ENCODE peak calls at places on chromosome 19, in nine cellular contexts. O, R, U, C, N, A, H, E and I are unnamed samples.

GRCh38 chr19:11519138-11519537 is 9.8 kb downstream of the ECSIT start:
- DNase-seq in O (no peak), R (no peak), U (no peak), C (no peak), N (no peak), A (no peak), H (no peak), E (no peak), I (no peak)

GRCh38 chr19:35216026-35216832 is 12.3 kb downstream of the FAM187B start:
- DNase-seq in O (no peak), R (no peak), U (no peak), C (no peak), N (no peak), A (no peak), H (no peak), E (no peak), I (no peak)

GRCh38 chr19:30564551-30565011 is 192.4 kb downstream of the ZNF536 start:
- DNase-seq in O (no peak), R (no peak), U (no peak), C (no peak), N (no peak), A (no peak), H (no peak), E (no peak), I (no peak)

GRCh38 chr19:37077929-37078716 is at the start of gene ZNF420:
- DNase-seq in O (peak; percentile 98), R (peak; percentile 75), U (peak; percentile 94), C (peak; percentile 96), N (peak; percentile 90), A (peak; percentile 95), H (peak; percentile 89), E (peak; percentile 90), I (peak; percentile 97)

GRCh38 chr19:36032251-36033104 is at the start of gene CLIP3:
- DNase-seq in O (peak; percentile 84), R (peak; percentile 26), U (peak; percentile 100), C (no peak), N (no peak), A (peak; percentile 58), H (peak; percentile 73), E (peak; percentile 90), I (peak; percentile 92)

GRCh38 chr19:1880611-1881392 is 4.5 kb downstream of the ABHD17A start:
- DNase-seq in O (no peak), R (no peak), U (no peak), C (no peak), N (no peak), A (no peak), H (no peak), E (no peak), I (peak; percentile 66)

GRCh38 chr19:17922138-17922537 is 10.7 kb upstream of the CCDC124 start:
- DNase-seq in O (no peak), R (no peak), U (no peak), C (no peak), N (no peak), A (no peak), H (no peak), E (no peak), I (no peak)

GRCh38 chr19:42435316-42435715 is 7.4 kb downstream of the CXCL17 start:
- DNase-seq in O (no peak), R (no peak), U (no peak), C (no peak), N (no peak), A (no peak), H (no peak), E (no peak), I (no peak)

GRCh38 chr19:887072-887471 is 5.9 kb downstream of the MED16 start:
- DNase-seq in O (peak; percentile 58), R (no peak), U (peak; percentile 92), C (no peak), N (no peak), A (no peak), H (no peak), E (no peak), I (no peak)

GRCh38 chr19:11190501-11190900 is 6.8 kb downstream of the KANK2 start:
- DNase-seq in O (no peak), R (no peak), U (no peak), C (no peak), N (no peak), A (no peak), H (no peak), E (no peak), I (no peak)

GRCh38 chr19:16018801-16019551 is 57.3 kb upstream of the TPM4 start:
- DNase-seq in O (no peak), R (no peak), U (peak; percentile 12), C (no peak), N (peak; percentile 56), A (no peak), H (no peak), E (no peak), I (no peak)

GRCh38 chr19:34232566-34233481 is 21.5 kb upstream of the GARRE1 start:
- DNase-seq in O (peak; percentile 92), R (no peak), U (no peak), C (peak; percentile 59), N (no peak), A (peak; percentile 59), H (no peak), E (no peak), I (peak; percentile 77)

GRCh38 chr19:49888478-49888901 is 8.2 kb downstream of the IL4I1 start:
- DNase-seq in O (no peak), R (no peak), U (no peak), C (no peak), N (no peak), A (no peak), H (no peak), E (no peak), I (no peak)

GRCh38 chr19:8021374-8021773 is 15.9 kb upstream of the ELAVL1 start:
- DNase-seq in O (no peak), R (no peak), U (no peak), C (no peak), N (no peak), A (no peak), H (no peak), E (no peak), I (no peak)
- TF ChIP-seq CTCF in O (no peak), R (no peak), U (no peak), C (no peak), N (no peak), A (no peak), H (no peak), E (no peak), I (no peak)

DNA sequence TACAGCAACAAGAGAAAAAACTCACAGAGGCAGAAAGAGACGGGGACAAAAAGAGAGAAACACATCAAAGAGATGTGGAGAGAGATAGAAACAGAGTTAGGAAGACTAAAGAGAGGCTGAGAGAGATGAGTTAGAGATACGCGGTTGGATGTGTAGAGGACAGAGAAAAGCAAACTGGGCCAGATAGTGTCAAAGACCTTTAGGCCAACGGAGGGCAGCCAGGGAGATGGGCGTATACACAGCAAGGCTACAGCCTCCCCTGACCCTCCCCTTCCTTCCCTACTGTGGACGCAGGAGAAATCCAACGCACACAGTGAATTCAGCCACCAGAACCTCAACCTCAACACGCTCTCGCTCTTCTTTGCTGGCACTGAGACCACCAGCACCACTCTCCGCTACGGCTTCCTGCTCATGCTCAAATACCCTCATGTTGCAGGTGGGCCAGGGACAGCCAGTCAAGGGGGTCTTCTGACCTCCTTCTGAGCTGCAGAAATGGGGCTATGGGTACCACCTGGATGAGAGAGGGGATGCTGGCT is 18.7 kb downstream of the CYP2B6 start:
- DNase-seq in O (no peak), R (no peak), U (no peak), C (no peak), N (no peak), A (no peak), H (no peak), E (no peak), I (no peak)
- TF ChIP-seq CTCF in O (no peak), R (no peak), U (no peak), C (no peak), N (no peak), A (no peak), H (no peak), E (no peak), I (no peak)

GRCh38 chr19:3831601-3832000 is 37.2 kb downstream of the ZFR2 start:
- DNase-seq in O (no peak), R (no peak), U (peak; percentile 23), C (no peak), N (no peak), A (no peak), H (no peak), E (no peak), I (no peak)
- TF ChIP-seq CTCF in O (no peak), R (no peak), U (no peak), C (no peak), N (no peak), A (no peak), H (no peak), E (no peak), I (no peak)

GRCh38 chr19:5665781-5666513 is 14.4 kb downstream of the MICOS13 start:
- DNase-seq in O (peak; percentile 33), R (no peak), U (no peak), C (peak; percentile 7), N (no peak), A (no peak), H (no peak), E (no peak), I (no peak)
- TF ChIP-seq CTCF in O (peak; percentile 15), R (no peak), U (peak; percentile 22), C (no peak), N (no peak), A (no peak), H (no peak), E (peak; percentile 15), I (no peak)